ENCODE peak calls at places on chromosome 11, in four cellular contexts. P is HepG2, C is GM12878, R is K562. D is an unnamed sample.

GRCh38 chr11:100942016-100942415 is 187.6 kb downstream of the PGR start:
- DNase-seq in P (no peak), C (no peak), R (no peak), D (no peak)

GRCh38 chr11:130179396-130180306 is 20.1 kb downstream of the ST14 start:
- DNase-seq in P (no peak), C (no peak), R (no peak), D (no peak)

GRCh38 chr11:100925935-100926334 is 203.7 kb downstream of the PGR start:
- DNase-seq in P (no peak), C (peak; percentile 61), R (no peak), D (no peak)

GRCh38 chr11:74007691-74008372 is 1.1 kb downstream of the UCP3 start:
- DNase-seq in P (no peak), C (no peak), R (no peak), D (no peak)

GRCh38 chr11:70885721-70886305 is 366.6 kb downstream of the SHANK2 start:
- DNase-seq in P (no peak), C (no peak), R (no peak), D (no peak)

GRCh38 chr11:88603499-88603898 is 266.0 kb upstream of the CTSC start:
- DNase-seq in P (no peak), C (no peak), R (no peak), D (no peak)

GRCh38 chr11:74731301-74732094 is at the start of gene CHRDL2:
- DNase-seq in P (no peak), C (no peak), R (no peak), D (peak; percentile 38)

GRCh38 chr11:12497431-12497830 is 120.1 kb downstream of the PARVA start:
- DNase-seq in P (no peak), C (no peak), R (no peak), D (no peak)

GRCh38 chr11:72700026-72700610 is 25.9 kb upstream of the PDE2A start:
- DNase-seq in P (no peak), C (no peak), R (no peak), D (no peak)

GRCh38 chr11:1875093-1875785 is 16.5 kb downstream of the PRR33 start:
- DNase-seq in P (no peak), C (no peak), R (no peak), D (no peak)

GRCh38 chr11:706439-706956 is 467 bp downstream of the EPS8L2 start:
- DNase-seq in P (no peak), C (no peak), R (peak; percentile 52), D (no peak)

GRCh38 chr11:15655552-15655951 is 540.8 kb downstream of the INSC start:
- DNase-seq in P (no peak), C (no peak), R (peak; percentile 13), D (no peak)

GRCh38 chr11:106021181-106021966 is 666 bp downstream of the MSANTD4 start:
- DNase-seq in P (peak; percentile 10), C (no peak), R (peak; percentile 34), D (peak; percentile 11)

GRCh38 chr11:41309111-41309522 is 150.3 kb downstream of the LRRC4C start:
- DNase-seq in P (no peak), C (peak; percentile 60), R (no peak), D (no peak)

GRCh38 chr11:66225054-66225453 is 43.4 kb upstream of the RAB1B start:
- DNase-seq in P (no peak), C (no peak), R (no peak), D (no peak)

GRCh38 chr11:4064278-4064955 is 30.2 kb upstream of the RRM1 start:
- DNase-seq in P (no peak), C (no peak), R (no peak), D (no peak)

GRCh38 chr11:61281581-61282250 is 13.4 kb downstream of the VWCE start:
- DNase-seq in P (no peak), C (no peak), R (peak; percentile 99), D (peak; percentile 91)

GRCh38 chr11:93000511-93001476 is 31.3 kb downstream of the MTNR1B start:
- DNase-seq in P (peak; percentile 10), C (no peak), R (no peak), D (no peak)

GRCh38 chr11:62242021-62242420 is at the start of gene SCGB1D2:
- DNase-seq in P (peak; percentile 32), C (no peak), R (no peak), D (peak; percentile 15)

GRCh38 chr11:62137276-62137861 is 13.6 kb downstream of the INCENP start:
- DNase-seq in P (no peak), C (no peak), R (no peak), D (no peak)

GRCh38 chr11:1570896-1571759 is 943 bp downstream of the DUSP8 start:
- DNase-seq in P (no peak), C (no peak), R (no peak), D (no peak)

GRCh38 chr11:73162196-73162740 is 20.1 kb upstream of the FCHSD2 start:
- DNase-seq in P (no peak), C (no peak), R (no peak), D (no peak)

GRCh38 chr11:67267188-67268035 is 1.1 kb downstream of the GRK2 start:
- DNase-seq in P (peak; percentile 61), C (no peak), R (peak; percentile 61), D (no peak)

GRCh38 chr11:126159719-126160344 is 51.6 kb downstream of the RPUSD4 start:
- DNase-seq in P (no peak), C (no peak), R (peak; percentile 79), D (peak; percentile 48)

GRCh38 chr11:27209562-27210005 is 153.4 kb downstream of the CCDC34 start:
- DNase-seq in P (peak; percentile 80), C (no peak), R (peak; percentile 37), D (no peak)

GRCh38 chr11:40241524-40242037 is 1217.9 kb downstream of the LRRC4C start:
- DNase-seq in P (no peak), C (peak; percentile 74), R (no peak), D (no peak)

GRCh38 chr11:72333657-72334056 is 89.7 kb upstream of the PHOX2A start:
- DNase-seq in P (no peak), C (no peak), R (peak; percentile 29), D (peak; percentile 69)

GRCh38 chr11:124676386-124676785 is 2.7 kb downstream of the SPA17 start:
- DNase-seq in P (no peak), C (no peak), R (no peak), D (no peak)

GRCh38 chr11:103091810-103092524 is at the start of gene DCUN1D5:
- DNase-seq in P (peak; percentile 91), C (peak; percentile 89), R (peak; percentile 92), D (peak; percentile 98)

GRCh38 chr11:926341-926916 is 759 bp downstream of the AP2A2 start:
- DNase-seq in P (no peak), C (no peak), R (peak; percentile 74), D (no peak)

GRCh38 chr11:26806209-26806608 is 84.3 kb upstream of the SLC5A12 start:
- DNase-seq in P (no peak), C (no peak), R (no peak), D (no peak)

GRCh38 chr11:110125632-110126031 is 32.4 kb downstream of the ZC3H12C start:
- DNase-seq in P (peak; percentile 44), C (no peak), R (no peak), D (no peak)

GRCh38 chr11:129723146-129723963 is 92.3 kb upstream of the TMEM45B start:
- DNase-seq in P (no peak), C (no peak), R (no peak), D (no peak)

GRCh38 chr11:67468056-67468455 is 995 bp downstream of the TMEM134 start:
- DNase-seq in P (no peak), C (no peak), R (no peak), D (no peak)

GRCh38 chr11:6771926-6772898 is at the start of gene OR2AG2:
- DNase-seq in P (no peak), C (peak; percentile 37), R (no peak), D (no peak)

GRCh38 chr11:33751878-33752277 is 15.7 kb upstream of the CD59 start:
- DNase-seq in P (no peak), C (no peak), R (no peak), D (no peak)

GRCh38 chr11:12144306-12145174 is 34.1 kb downstream of the MICAL2 start:
- DNase-seq in P (no peak), C (no peak), R (no peak), D (no peak)

GRCh38 chr11:19241260-19242183 is 777 bp upstream of the E2F8 start:
- DNase-seq in P (no peak), C (no peak), R (peak; percentile 81), D (peak; percentile 76)

GRCh38 chr11:45684440-45684839 is 19.0 kb upstream of the CHST1 start:
- DNase-seq in P (no peak), C (no peak), R (no peak), D (no peak)
- TF ChIP-seq ETV6 in P (no peak), C (no peak), R (no peak), D (no peak)

DNA sequence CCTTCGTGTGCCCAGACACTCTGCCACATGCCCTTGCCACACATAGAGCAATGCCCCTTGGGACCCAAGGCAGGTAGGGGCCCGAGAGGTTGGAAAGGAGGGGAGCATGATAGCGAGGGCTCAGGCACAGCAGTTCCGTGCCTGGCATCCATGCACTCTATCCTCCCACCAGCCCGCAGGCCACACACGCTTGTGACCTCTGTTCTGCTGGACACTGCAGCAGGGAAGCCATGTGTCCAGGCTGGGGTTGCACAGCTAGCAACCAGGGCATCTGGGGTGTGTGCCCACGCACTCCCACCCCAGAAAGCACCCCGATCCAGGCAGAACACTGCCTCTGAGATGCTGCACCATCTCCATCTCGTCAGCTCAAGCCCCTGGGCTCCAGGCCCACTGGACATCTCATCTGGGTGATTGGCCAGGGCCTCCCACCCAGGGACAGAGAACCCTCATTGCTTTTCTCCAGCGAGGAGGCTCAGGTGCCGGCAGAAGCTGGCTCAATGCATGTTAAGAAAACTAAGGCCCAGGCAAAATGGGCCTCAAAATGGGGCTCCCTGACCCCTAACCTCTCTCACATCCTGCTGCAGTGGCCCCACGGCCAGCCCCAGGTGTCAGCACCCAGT is 173.7 kb upstream of the B3GAT1 start:
- DNase-seq in P (no peak), C (no peak), R (no peak), D (no peak)
- TF ChIP-seq ETV6 in P (no peak), C (no peak), R (no peak), D (no peak)

GRCh38 chr11:8775341-8776133 is 92.9 kb downstream of the RPL27A start:
- DNase-seq in P (no peak), C (no peak), R (no peak), D (no peak)
- TF ChIP-seq ETV6 in P (no peak), C (no peak), R (no peak), D (no peak)

DNA sequence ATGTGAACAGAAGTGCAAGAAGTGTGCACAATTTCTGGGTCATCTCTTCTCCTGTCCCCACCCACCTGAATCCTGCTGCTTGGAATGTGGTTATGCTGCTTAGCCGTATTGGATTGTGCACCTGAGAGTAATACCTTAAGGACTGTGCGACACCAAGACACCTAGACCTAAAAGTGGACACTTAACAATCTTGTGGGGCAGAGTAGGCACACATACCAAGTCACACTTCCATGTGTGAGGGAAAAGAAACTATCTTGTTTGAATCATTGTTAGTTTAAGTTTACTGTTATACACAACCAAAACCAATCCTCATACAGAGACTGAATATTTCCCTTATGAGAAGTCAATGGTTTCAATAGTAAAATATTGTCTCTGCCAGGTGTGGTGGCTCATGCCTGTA is 93.7 kb downstream of the CCDC83 start:
- DNase-seq in P (no peak), C (no peak), R (no peak), D (no peak)
- TF ChIP-seq ETV6 in P (no peak), C (no peak), R (no peak), D (no peak)

D was measured in WTC11.